ENCODE peak calls at places on chromosome 5, in four cellular contexts. One of them, this sample, is unnamed.

GRCh38 chr5:139955053-139955605 is 88.0 kb downstream of the NRG2 start:
- DNase-seq in Right ventricle myocardium superior: no peak
- DNase-seq in HuH-7: no peak
- DNase-seq in renal cortical epithelial cell: no peak
- DNase-seq in this sample: no peak

GRCh38 chr5:179805529-179806249 is 977 bp downstream of the MGAT4B start:
- DNase-seq in Right ventricle myocardium superior: peak
- DNase-seq in HuH-7: no peak
- DNase-seq in renal cortical epithelial cell: no peak
- DNase-seq in this sample: no peak

GRCh38 chr5:80755634-80756033 is 100.9 kb upstream of the DHFR start:
- DNase-seq in HuH-7: no peak
- DNase-seq in Right ventricle myocardium superior: no peak
- DNase-seq in renal cortical epithelial cell: no peak
- DNase-seq in this sample: no peak

GRCh38 chr5:61624553-61624952 is 292.5 kb downstream of the ZSWIM6 start:
- DNase-seq in Right ventricle myocardium superior: no peak
- DNase-seq in renal cortical epithelial cell: no peak
- DNase-seq in HuH-7: no peak
- DNase-seq in this sample: no peak

GRCh38 chr5:170582931-170583330 is 79.1 kb downstream of the KCNIP1 start:
- DNase-seq in Right ventricle myocardium superior: no peak
- DNase-seq in HuH-7: no peak
- DNase-seq in renal cortical epithelial cell: no peak
- DNase-seq in this sample: no peak

GRCh38 chr5:73759771-73760170 is 133.8 kb downstream of the ARHGEF28 start:
- DNase-seq in Right ventricle myocardium superior: no peak
- DNase-seq in renal cortical epithelial cell: peak
- DNase-seq in HuH-7: no peak
- DNase-seq in this sample: peak

GRCh38 chr5:35773936-35774335 is 82.8 kb upstream of the IL7R start:
- DNase-seq in renal cortical epithelial cell: no peak
- DNase-seq in Right ventricle myocardium superior: no peak
- DNase-seq in HuH-7: no peak
- DNase-seq in this sample: no peak

GRCh38 chr5:9596833-9597232 is 33.3 kb downstream of the TAS2R1 start:
- DNase-seq in HuH-7: no peak
- DNase-seq in Right ventricle myocardium superior: no peak
- DNase-seq in renal cortical epithelial cell: no peak
- DNase-seq in this sample: no peak

GRCh38 chr5:151153766-151154272 is 3.8 kb downstream of the ANXA6 start:
- DNase-seq in renal cortical epithelial cell: no peak
- DNase-seq in Right ventricle myocardium superior: no peak
- DNase-seq in HuH-7: no peak
- DNase-seq in this sample: no peak

GRCh38 chr5:36152324-36153298 is 700 bp downstream of the SKP2 start:
- DNase-seq in HuH-7: no peak
- DNase-seq in renal cortical epithelial cell: peak
- DNase-seq in Right ventricle myocardium superior: no peak
- DNase-seq in this sample: no peak

GRCh38 chr5:96752341-96753016 is 55.3 kb downstream of the ERAP1 start:
- DNase-seq in Right ventricle myocardium superior: no peak
- DNase-seq in renal cortical epithelial cell: peak
- DNase-seq in HuH-7: peak
- DNase-seq in this sample: peak

GRCh38 chr5:158264264-158264663 is 405.3 kb upstream of the CLINT1 start:
- DNase-seq in HuH-7: no peak
- DNase-seq in Right ventricle myocardium superior: no peak
- DNase-seq in renal cortical epithelial cell: no peak
- DNase-seq in this sample: no peak

GRCh38 chr5:59560553-59560952 is 333.0 kb downstream of the PDE4D start:
- DNase-seq in renal cortical epithelial cell: no peak
- DNase-seq in Right ventricle myocardium superior: no peak
- DNase-seq in HuH-7: peak
- DNase-seq in this sample: no peak

GRCh38 chr5:33937700-33938506 is 1.7 kb downstream of the RXFP3 start:
- DNase-seq in HuH-7: no peak
- DNase-seq in renal cortical epithelial cell: no peak
- DNase-seq in Right ventricle myocardium superior: no peak
- DNase-seq in this sample: no peak

This sample was measured in stromal cell of bone marrow.